ENCODE peak calls at places on chromosomes 5 and 9, in five cellular contexts. W is activated CD8-positive, alpha-beta memory T cell treated with anti-CD3 and anti-CD28 coated beads for 48 hours; J is iris pigment epithelial cell; M is HCT116; L is AG09309. B is an unnamed sample.

GRCh38 chr9:561430-561829 is 280.1 kb upstream of the DMRT1 start:
- DNase-seq in W (no peak), J (peak; percentile 34), M (no peak), L (no peak), B (no peak)

GRCh38 chr9:122383992-122384461 is 13.2 kb downstream of the PTGS1 start:
- DNase-seq in W (no peak), J (no peak), M (no peak), L (no peak), B (peak; percentile 81)

GRCh38 chr5:160289721-160290120 is 22.6 kb downstream of the CCNJL start:
- DNase-seq in W (no peak), J (no peak), M (no peak), L (no peak), B (no peak)

GRCh38 chr9:77005216-77005615 is 14.2 kb upstream of the FOXB2 start:
- DNase-seq in W (no peak), J (no peak), M (no peak), L (no peak), B (no peak)

GRCh38 chr5:150490754-150491153 is 17.2 kb upstream of the NDST1 start:
- DNase-seq in W (no peak), J (no peak), M (no peak), L (no peak), B (no peak)

GRCh38 chr9:77847626-77848025 is 184.0 kb downstream of the GNAQ start:
- DNase-seq in W (no peak), J (no peak), M (no peak), L (no peak), B (no peak)

GRCh38 chr5:178353461-178353860 is 120.9 kb upstream of the PHYKPL start:
- DNase-seq in W (no peak), J (no peak), M (no peak), L (no peak), B (no peak)

GRCh38 chr5:104444656-104445055 is 882.1 kb upstream of the NUDT12 start:
- DNase-seq in W (no peak), J (no peak), M (no peak), L (no peak), B (no peak)

GRCh38 chr5:122093415-122093814 is 15.4 kb upstream of the LOX start:
- DNase-seq in W (no peak), J (peak; percentile 95), M (no peak), L (peak; percentile 92), B (no peak)

GRCh38 chr9:7980691-7981289 is 181.2 kb upstream of the DMAC1 start:
- DNase-seq in W (no peak), J (no peak), M (no peak), L (no peak), B (no peak)

GRCh38 chr5:151456321-151456940 is 9.0 kb downstream of the SLC36A1 start:
- DNase-seq in W (no peak), J (no peak), M (no peak), L (no peak), B (no peak)

GRCh38 chr9:4228606-4229005 is 71.3 kb downstream of the GLIS3 start:
- DNase-seq in W (no peak), J (peak; percentile 67), M (no peak), L (no peak), B (no peak)

GRCh38 chr5:27450607-27451006 is 412.2 kb upstream of the CDH9 start:
- DNase-seq in W (no peak), J (peak; percentile 42), M (no peak), L (no peak), B (no peak)

GRCh38 chr5:172798422-172799215 is 27.6 kb upstream of the DUSP1 start:
- DNase-seq in W (no peak), J (peak; percentile 96), M (no peak), L (peak; percentile 91), B (peak; percentile 37)

GRCh38 chr5:14669975-14670374 is 5.5 kb downstream of the OTULIN start:
- DNase-seq in W (no peak), J (no peak), M (no peak), L (no peak), B (no peak)

GRCh38 chr9:97704851-97705250 is 7.7 kb upstream of the XPA start:
- DNase-seq in W (no peak), J (peak; percentile 21), M (no peak), L (no peak), B (no peak)

GRCh38 chr9:82549174-82549821 is 513.6 kb downstream of the RASEF start:
- DNase-seq in W (no peak), J (no peak), M (no peak), L (no peak), B (no peak)

GRCh38 chr9:88425538-88425950 is 37.3 kb downstream of the SPIN1 start:
- DNase-seq in W (no peak), J (peak; percentile 32), M (no peak), L (no peak), B (no peak)

GRCh38 chr9:123825337-123825736 is 104.6 kb downstream of the DENND1A start:
- DNase-seq in W (no peak), J (peak; percentile 50), M (no peak), L (no peak), B (no peak)

GRCh38 chr9:18869725-18870124 is 163.3 kb downstream of the SAXO1 start:
- DNase-seq in W (no peak), J (no peak), M (no peak), L (no peak), B (no peak)

GRCh38 chr5:67100301-67100700 is 96.3 kb downstream of the CD180 start:
- DNase-seq in W (no peak), J (no peak), M (no peak), L (no peak), B (no peak)

GRCh38 chr5:89930591-89931383 is 478.8 kb downstream of the CETN3 start:
- DNase-seq in W (no peak), J (peak; percentile 68), M (peak; percentile 45), L (peak; percentile 57), B (peak; percentile 72)

GRCh38 chr5:136892026-136892425 is 526.7 kb upstream of the TRPC7 start:
- DNase-seq in W (no peak), J (no peak), M (no peak), L (no peak), B (no peak)

GRCh38 chr5:610011-610743 is 2.0 kb upstream of the CEP72 start:
- DNase-seq in W (no peak), J (no peak), M (no peak), L (no peak), B (no peak)

GRCh38 chr9:70979971-70980370 is 141.4 kb downstream of the TRPM3 start:
- DNase-seq in W (no peak), J (peak; percentile 32), M (no peak), L (peak; percentile 11), B (no peak)

GRCh38 chr5:153352685-153353219 is 137.7 kb upstream of the GRIA1 start:
- DNase-seq in W (no peak), J (no peak), M (no peak), L (no peak), B (no peak)

GRCh38 chr5:4093970-4094369 is 498.3 kb downstream of the IRX1 start:
- DNase-seq in W (no peak), J (no peak), M (no peak), L (no peak), B (no peak)

GRCh38 chr9:80492221-80492620 is 920.5 kb downstream of the TLE4 start:
- DNase-seq in W (no peak), J (peak; percentile 73), M (no peak), L (no peak), B (no peak)

B was measured in HFF-Myc.